ENCODE peak calls at places on chromosomes 6 and 20, in five cellular contexts. One of them, this sample, is unnamed.

GRCh38 chr20:1225729-1226313 is at the start of gene RAD21L1:
- DNase-seq in tibial nerve: peak
- DNase-seq in suprapubic skin: peak
- DNase-seq in ovary: peak
- DNase-seq in upper lobe of left lung: peak
- DNase-seq in this sample: peak

GRCh38 chr6:35297541-35298481 is at the start of gene DEF6:
- DNase-seq in suprapubic skin: peak
- DNase-seq in tibial nerve: peak
- DNase-seq in ovary: peak
- DNase-seq in upper lobe of left lung: peak
- DNase-seq in this sample: peak

GRCh38 chr20:43440531-43440930 is 17.2 kb upstream of the SRSF6 start:
- DNase-seq in tibial nerve: no peak
- DNase-seq in suprapubic skin: no peak
- DNase-seq in upper lobe of left lung: no peak
- DNase-seq in ovary: no peak
- DNase-seq in this sample: no peak

GRCh38 chr6:10555625-10556309 is 34.6 kb downstream of the GCNT2 start:
- DNase-seq in ovary: peak
- DNase-seq in tibial nerve: no peak
- DNase-seq in suprapubic skin: peak
- DNase-seq in upper lobe of left lung: no peak
- DNase-seq in this sample: peak

GRCh38 chr6:106886922-106887797 is 87.4 kb downstream of the CD24 start:
- DNase-seq in tibial nerve: no peak
- DNase-seq in ovary: no peak
- DNase-seq in suprapubic skin: no peak
- DNase-seq in upper lobe of left lung: no peak
- DNase-seq in this sample: no peak

GRCh38 chr6:15905488-15906392 is 223.1 kb upstream of the MYLIP start:
- DNase-seq in ovary: no peak
- DNase-seq in tibial nerve: no peak
- DNase-seq in suprapubic skin: no peak
- DNase-seq in upper lobe of left lung: no peak
- DNase-seq in this sample: no peak

GRCh38 chr20:50982372-50982771 is 23.8 kb downstream of the MOCS3 start:
- DNase-seq in ovary: no peak
- DNase-seq in suprapubic skin: no peak
- DNase-seq in tibial nerve: no peak
- DNase-seq in upper lobe of left lung: no peak
- DNase-seq in this sample: no peak

GRCh38 chr20:1118336-1119127 is at the start of gene PSMF1:
- DNase-seq in suprapubic skin: peak
- DNase-seq in upper lobe of left lung: peak
- DNase-seq in tibial nerve: peak
- DNase-seq in ovary: peak
- DNase-seq in this sample: peak

GRCh38 chr6:87054143-87054833 is 40.6 kb downstream of the CGA start:
- DNase-seq in tibial nerve: no peak
- DNase-seq in upper lobe of left lung: no peak
- DNase-seq in ovary: no peak
- DNase-seq in suprapubic skin: no peak
- DNase-seq in this sample: no peak

GRCh38 chr6:74967821-74968220 is 238.0 kb downstream of the COL12A1 start:
- DNase-seq in ovary: no peak
- DNase-seq in suprapubic skin: no peak
- DNase-seq in tibial nerve: no peak
- DNase-seq in upper lobe of left lung: no peak
- DNase-seq in this sample: no peak

GRCh38 chr6:150915156-150915555 is 49.7 kb downstream of the MTHFD1L start:
- DNase-seq in upper lobe of left lung: no peak
- DNase-seq in ovary: no peak
- DNase-seq in tibial nerve: no peak
- DNase-seq in suprapubic skin: no peak
- DNase-seq in this sample: no peak

GRCh38 chr20:10674684-10675455 is 1.1 kb upstream of the JAG1 start:
- DNase-seq in suprapubic skin: peak
- DNase-seq in ovary: peak
- DNase-seq in upper lobe of left lung: peak
- DNase-seq in tibial nerve: peak
- DNase-seq in this sample: peak

GRCh38 chr6:157246771-157247484 is 76.4 kb downstream of the TMEM242 start:
- DNase-seq in suprapubic skin: no peak
- DNase-seq in upper lobe of left lung: no peak
- DNase-seq in ovary: no peak
- DNase-seq in tibial nerve: no peak
- DNase-seq in this sample: no peak

GRCh38 chr20:19531446-19531845 is 226.6 kb upstream of the RIN2 start:
- DNase-seq in suprapubic skin: no peak
- DNase-seq in upper lobe of left lung: no peak
- DNase-seq in ovary: no peak
- DNase-seq in tibial nerve: no peak
- DNase-seq in this sample: no peak

GRCh38 chr20:41030536-41031242 is 2.1 kb downstream of the TOP1 start:
- DNase-seq in suprapubic skin: no peak
- DNase-seq in upper lobe of left lung: no peak
- DNase-seq in tibial nerve: no peak
- DNase-seq in ovary: no peak
- DNase-seq in this sample: no peak

GRCh38 chr6:33123732-33124524 is 48.1 kb downstream of the HLA-DPB1 start:
- DNase-seq in tibial nerve: no peak
- DNase-seq in ovary: no peak
- DNase-seq in upper lobe of left lung: no peak
- DNase-seq in suprapubic skin: no peak
- DNase-seq in this sample: no peak

GRCh38 chr6:33692760-33693158 is 18.7 kb downstream of the UQCC2 start:
- DNase-seq in tibial nerve: no peak
- DNase-seq in upper lobe of left lung: peak
- DNase-seq in ovary: no peak
- DNase-seq in suprapubic skin: no peak
- DNase-seq in this sample: no peak

GRCh38 chr6:158038291-158039177 is 56.9 kb downstream of the SYNJ2 start:
- DNase-seq in ovary: no peak
- DNase-seq in tibial nerve: no peak
- DNase-seq in suprapubic skin: no peak
- DNase-seq in upper lobe of left lung: no peak
- DNase-seq in this sample: peak

GRCh38 chr6:148716811-148717210 is 30.0 kb upstream of the UST start:
- DNase-seq in suprapubic skin: no peak
- DNase-seq in upper lobe of left lung: no peak
- DNase-seq in tibial nerve: no peak
- DNase-seq in ovary: no peak
- DNase-seq in this sample: no peak

GRCh38 chr6:150298029-150298380 is 70.8 kb upstream of the IYD start:
- DNase-seq in ovary: no peak
- DNase-seq in upper lobe of left lung: no peak
- DNase-seq in tibial nerve: no peak
- DNase-seq in suprapubic skin: no peak
- DNase-seq in this sample: no peak

GRCh38 chr20:33372993-33373441 is 28.3 kb downstream of the CDK5RAP1 start:
- DNase-seq in upper lobe of left lung: no peak
- DNase-seq in suprapubic skin: no peak
- DNase-seq in ovary: no peak
- DNase-seq in tibial nerve: no peak
- DNase-seq in this sample: no peak
- H3K4me3 ChIP-seq in upper lobe of left lung: no peak
- H3K4me3 ChIP-seq in suprapubic skin: no peak
- H3K4me3 ChIP-seq in ovary: no peak
- H3K4me3 ChIP-seq in tibial nerve: no peak
- H3K4me3 ChIP-seq in this sample: no peak

GRCh38 chr6:43771858-43772570 is 2.0 kb downstream of the VEGFA start:
- DNase-seq in suprapubic skin: no peak
- DNase-seq in ovary: peak
- DNase-seq in upper lobe of left lung: peak
- DNase-seq in tibial nerve: peak
- DNase-seq in this sample: peak
- TF ChIP-seq POLR2A in suprapubic skin: no peak
- TF ChIP-seq POLR2A in ovary: no peak
- TF ChIP-seq POLR2A in upper lobe of left lung: no peak
- TF ChIP-seq POLR2A in tibial nerve: no peak
- TF ChIP-seq POLR2A in this sample: no peak

GRCh38 chr6:36423101-36423824 is 19.4 kb downstream of the PXT1 start:
- DNase-seq in suprapubic skin: peak
- DNase-seq in upper lobe of left lung: peak
- DNase-seq in ovary: peak
- DNase-seq in tibial nerve: peak
- DNase-seq in this sample: peak
- TF ChIP-seq EP300 in suprapubic skin: no peak
- TF ChIP-seq EP300 in upper lobe of left lung: no peak
- TF ChIP-seq EP300 in ovary: no peak
- TF ChIP-seq EP300 in tibial nerve: peak
- TF ChIP-seq EP300 in this sample: no peak

DNA sequence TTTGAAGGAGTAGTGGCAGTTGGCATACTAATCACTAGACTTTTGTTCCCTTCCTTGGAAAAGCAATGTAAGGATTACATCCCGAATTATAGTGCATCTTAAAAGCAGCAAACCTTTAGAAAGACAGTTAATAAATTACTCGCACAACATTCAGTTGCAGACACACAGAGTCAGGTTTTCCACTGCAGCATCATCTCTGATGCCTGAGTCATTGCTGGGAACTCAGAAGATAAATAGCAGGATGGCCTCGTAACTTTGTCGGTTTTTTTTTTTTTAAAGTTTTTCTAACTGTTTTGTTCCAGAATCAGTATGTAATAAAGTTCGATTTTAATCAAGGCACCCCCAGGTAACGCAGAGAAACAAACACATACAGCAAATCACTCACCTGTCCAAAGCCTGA is 34.3 kb downstream of the GJA10 start:
- DNase-seq in upper lobe of left lung: no peak
- DNase-seq in tibial nerve: no peak
- DNase-seq in ovary: no peak
- DNase-seq in suprapubic skin: no peak
- DNase-seq in this sample: no peak
- H3K4me3 ChIP-seq in upper lobe of left lung: no peak
- H3K4me3 ChIP-seq in tibial nerve: no peak
- H3K4me3 ChIP-seq in ovary: no peak
- H3K4me3 ChIP-seq in suprapubic skin: no peak
- H3K4me3 ChIP-seq in this sample: no peak

GRCh38 chr6:43769526-43770416 is at the start of gene VEGFA:
- DNase-seq in tibial nerve: peak
- DNase-seq in ovary: peak
- DNase-seq in upper lobe of left lung: peak
- DNase-seq in suprapubic skin: peak
- DNase-seq in this sample: peak
- TF ChIP-seq POLR2A in tibial nerve: no peak
- TF ChIP-seq POLR2A in ovary: peak
- TF ChIP-seq POLR2A in upper lobe of left lung: peak
- TF ChIP-seq POLR2A in suprapubic skin: no peak
- TF ChIP-seq POLR2A in this sample: peak